ENCODE peak calls at places on chromosomes 2 and 18, in ten cellular contexts. Y is endothelial cell; Q is IMR-90; O is ovary; R is NCI-H82; T is stimulated activated CD4-positive, alpha-beta T cell treated with anti-CD3 and anti-CD28 coated beads, Interleukin-15, amount 100 ng/mL, for 1 hour; W is cortex of kidney; L is frontal cortex; A is activated T-helper 1 cell treated with Interleukin-2 at 50 U/mL for 16 hours; P is NCI-H2107. S is an unnamed sample.

GRCh38 chr2:113240150-113240914 is 38.4 kb downstream of the PAX8 start:
- DNase-seq in R (peak; percentile 28), P (no peak), O (peak; percentile 64), L (peak; percentile 72), Y (no peak), Q (peak; percentile 97), W (no peak), A (no peak), T (no peak), S (peak; percentile 53)

GRCh38 chr18:46334200-46334553 is 230.0 kb downstream of the HAUS1 start:
- DNase-seq in R (no peak), P (no peak), W (no peak), O (no peak), A (no peak), Y (peak; percentile 14), L (no peak), T (no peak), Q (no peak), S (no peak)

GRCh38 chr2:27929916-27930486 is 39.5 kb downstream of the BABAM2 start:
- DNase-seq in W (no peak), P (no peak), L (no peak), T (no peak), O (no peak), A (no peak), Q (no peak), Y (no peak), R (no peak), S (no peak)

GRCh38 chr2:58923869-58924268 is 682.7 kb upstream of the FANCL start:
- DNase-seq in T (no peak), W (no peak), L (no peak), R (no peak), P (no peak), Y (no peak), Q (peak; percentile 94), A (no peak), O (no peak), S (no peak)

GRCh38 chr2:85994421-85994777 is 105.6 kb upstream of the ST3GAL5 start:
- DNase-seq in L (no peak), A (no peak), O (peak; percentile 6), Q (no peak), R (no peak), W (no peak), Y (no peak), T (no peak), P (no peak), S (no peak)

GRCh38 chr2:134127496-134127895 is 126.4 kb upstream of the MGAT5 start:
- DNase-seq in R (no peak), P (no peak), Q (no peak), O (no peak), T (no peak), L (no peak), Y (no peak), W (no peak), A (no peak), S (no peak)

GRCh38 chr2:30230479-30230854 is 867 bp upstream of the LBH start:
- DNase-seq in Q (peak; percentile 64), W (no peak), Y (peak; percentile 36), L (no peak), O (peak; percentile 81), A (no peak), R (peak; percentile 74), T (no peak), P (no peak), S (peak; percentile 26)

GRCh38 chr2:166410828-166411472 is 35.2 kb upstream of the SCN9A start:
- DNase-seq in L (no peak), T (no peak), W (no peak), R (no peak), Y (no peak), Q (peak; percentile 96), P (no peak), O (no peak), A (no peak), S (no peak)

GRCh38 chr18:3148930-3149535 is 70.7 kb downstream of the MYOM1 start:
- DNase-seq in O (no peak), W (no peak), A (no peak), P (no peak), L (no peak), Y (no peak), T (no peak), R (peak; percentile 83), Q (peak; percentile 5), S (no peak)

GRCh38 chr18:22417496-22418188 is at the start of gene CTAGE1:
- DNase-seq in O (no peak), Y (no peak), P (no peak), Q (peak; percentile 65), L (no peak), R (no peak), A (no peak), T (no peak), W (no peak), S (no peak)

GRCh38 chr2:203973676-203974075 is 37.1 kb downstream of the ICOS start:
- DNase-seq in A (no peak), Y (no peak), W (no peak), O (no peak), L (no peak), Q (no peak), P (no peak), R (no peak), T (no peak), S (no peak)

S was measured in NCI-H524 treated with DMSO at 0.1 percent for 48 hours.